ENCODE peak calls at places on chromosomes 5 and 9, in eight cellular contexts. One of them, this sample, is unnamed.

GRCh38 chr9:69580582-69580945 is 91.6 kb downstream of the APBA1 start:
- ATAC-seq in HCT116: no peak
- ATAC-seq in GM23338: no peak
- ATAC-seq in HepG2: peak; percentile 65
- ATAC-seq in GM12878: no peak
- ATAC-seq in Panc1: no peak
- ATAC-seq in upper lobe of left lung: no peak
- ATAC-seq in K562: no peak
- ATAC-seq in this sample: no peak

GRCh38 chr5:134530375-134531077 is 5.1 kb downstream of the JADE2 start:
- ATAC-seq in HCT116: no peak
- ATAC-seq in GM23338: no peak
- ATAC-seq in HepG2: no peak
- ATAC-seq in GM12878: no peak
- ATAC-seq in Panc1: no peak
- ATAC-seq in upper lobe of left lung: no peak
- ATAC-seq in K562: no peak
- ATAC-seq in this sample: no peak

GRCh38 chr9:130215341-130216119 is 43.3 kb downstream of the NCS1 start:
- ATAC-seq in HCT116: no peak
- ATAC-seq in GM23338: no peak
- ATAC-seq in HepG2: no peak
- ATAC-seq in GM12878: no peak
- ATAC-seq in Panc1: no peak
- ATAC-seq in upper lobe of left lung: no peak
- ATAC-seq in K562: no peak
- ATAC-seq in this sample: peak; percentile 77

GRCh38 chr5:16853511-16853910 is 82.6 kb downstream of the MYO10 start:
- ATAC-seq in HCT116: no peak
- ATAC-seq in GM23338: no peak
- ATAC-seq in HepG2: no peak
- ATAC-seq in GM12878: peak; percentile 22
- ATAC-seq in Panc1: no peak
- ATAC-seq in upper lobe of left lung: no peak
- ATAC-seq in K562: no peak
- ATAC-seq in this sample: no peak

GRCh38 chr5:178416919-178417318 is 173.3 kb downstream of the COL23A1 start:
- ATAC-seq in HCT116: no peak
- ATAC-seq in GM23338: no peak
- ATAC-seq in HepG2: no peak
- ATAC-seq in GM12878: no peak
- ATAC-seq in Panc1: peak; percentile 79
- ATAC-seq in upper lobe of left lung: no peak
- ATAC-seq in K562: no peak
- ATAC-seq in this sample: no peak

GRCh38 chr9:5013379-5013778 is 28.3 kb downstream of the JAK2 start:
- ATAC-seq in HCT116: no peak
- ATAC-seq in GM23338: no peak
- ATAC-seq in HepG2: no peak
- ATAC-seq in GM12878: no peak
- ATAC-seq in Panc1: no peak
- ATAC-seq in upper lobe of left lung: peak; percentile 38
- ATAC-seq in K562: no peak
- ATAC-seq in this sample: peak; percentile 82

GRCh38 chr9:133825555-133826198 is 87.5 kb upstream of the SARDH start:
- ATAC-seq in HCT116: no peak
- ATAC-seq in GM23338: peak; percentile 11
- ATAC-seq in HepG2: no peak
- ATAC-seq in GM12878: no peak
- ATAC-seq in Panc1: no peak
- ATAC-seq in upper lobe of left lung: no peak
- ATAC-seq in K562: peak; percentile 44
- ATAC-seq in this sample: no peak

GRCh38 chr9:17969232-17969631 is 390.4 kb downstream of the SH3GL2 start:
- ATAC-seq in HCT116: no peak
- ATAC-seq in GM23338: no peak
- ATAC-seq in HepG2: no peak
- ATAC-seq in GM12878: no peak
- ATAC-seq in Panc1: no peak
- ATAC-seq in upper lobe of left lung: no peak
- ATAC-seq in K562: no peak
- ATAC-seq in this sample: no peak

GRCh38 chr9:33320568-33321261 is 30.4 kb downstream of the NFX1 start:
- ATAC-seq in HCT116: no peak
- ATAC-seq in GM23338: no peak
- ATAC-seq in HepG2: no peak
- ATAC-seq in GM12878: no peak
- ATAC-seq in Panc1: no peak
- ATAC-seq in upper lobe of left lung: peak; percentile 61
- ATAC-seq in K562: no peak
- ATAC-seq in this sample: peak; percentile 89

GRCh38 chr5:163041254-163041653 is 396.1 kb upstream of the CCNG1 start:
- ATAC-seq in HCT116: no peak
- ATAC-seq in GM23338: no peak
- ATAC-seq in HepG2: no peak
- ATAC-seq in GM12878: no peak
- ATAC-seq in Panc1: no peak
- ATAC-seq in upper lobe of left lung: no peak
- ATAC-seq in K562: no peak
- ATAC-seq in this sample: no peak

GRCh38 chr5:75824323-75824722 is 107.1 kb upstream of the POC5 start:
- ATAC-seq in HCT116: no peak
- ATAC-seq in GM23338: no peak
- ATAC-seq in HepG2: no peak
- ATAC-seq in GM12878: peak; percentile 73
- ATAC-seq in Panc1: no peak
- ATAC-seq in upper lobe of left lung: no peak
- ATAC-seq in K562: no peak
- ATAC-seq in this sample: no peak

GRCh38 chr9:107142896-107143603 is 140.0 kb upstream of the RAD23B start:
- ATAC-seq in HCT116: no peak
- ATAC-seq in GM23338: no peak
- ATAC-seq in HepG2: no peak
- ATAC-seq in GM12878: no peak
- ATAC-seq in Panc1: no peak
- ATAC-seq in upper lobe of left lung: no peak
- ATAC-seq in K562: no peak
- ATAC-seq in this sample: no peak

GRCh38 chr9:94839398-94839797 is 112.9 kb downstream of the AOPEP start:
- ATAC-seq in HCT116: no peak
- ATAC-seq in GM23338: no peak
- ATAC-seq in HepG2: no peak
- ATAC-seq in GM12878: peak; percentile 70
- ATAC-seq in Panc1: no peak
- ATAC-seq in upper lobe of left lung: no peak
- ATAC-seq in K562: no peak
- ATAC-seq in this sample: no peak

GRCh38 chr5:82351754-82352145 is 73.6 kb upstream of the RPS23 start:
- ATAC-seq in HCT116: peak; percentile 75
- ATAC-seq in GM23338: peak; percentile 65
- ATAC-seq in HepG2: peak; percentile 88
- ATAC-seq in GM12878: peak; percentile 90
- ATAC-seq in Panc1: peak; percentile 93
- ATAC-seq in upper lobe of left lung: peak; percentile 88
- ATAC-seq in K562: peak; percentile 86
- ATAC-seq in this sample: peak; percentile 73

GRCh38 chr5:149498724-149499336 is 52.4 kb downstream of the CSNK1A1 start:
- ATAC-seq in HCT116: no peak
- ATAC-seq in GM23338: peak; percentile 59
- ATAC-seq in HepG2: no peak
- ATAC-seq in GM12878: no peak
- ATAC-seq in Panc1: no peak
- ATAC-seq in upper lobe of left lung: no peak
- ATAC-seq in K562: no peak
- ATAC-seq in this sample: no peak

GRCh38 chr5:132420706-132421272 is 51.3 kb downstream of the SLC22A5 start:
- ATAC-seq in HCT116: no peak
- ATAC-seq in GM23338: no peak
- ATAC-seq in HepG2: no peak
- ATAC-seq in GM12878: peak; percentile 60
- ATAC-seq in Panc1: no peak
- ATAC-seq in upper lobe of left lung: peak; percentile 47
- ATAC-seq in K562: no peak
- ATAC-seq in this sample: no peak

GRCh38 chr9:15606667-15607472 is 54.0 kb downstream of the CCDC171 start:
- ATAC-seq in HCT116: peak; percentile 42
- ATAC-seq in GM23338: no peak
- ATAC-seq in HepG2: no peak
- ATAC-seq in GM12878: peak; percentile 73
- ATAC-seq in Panc1: no peak
- ATAC-seq in upper lobe of left lung: no peak
- ATAC-seq in K562: peak; percentile 57
- ATAC-seq in this sample: no peak

GRCh38 chr5:180869587-180869986 is 8.5 kb upstream of the ZFP62 start:
- ATAC-seq in HCT116: no peak
- ATAC-seq in GM23338: no peak
- ATAC-seq in HepG2: no peak
- ATAC-seq in GM12878: no peak
- ATAC-seq in Panc1: no peak
- ATAC-seq in upper lobe of left lung: no peak
- ATAC-seq in K562: no peak
- ATAC-seq in this sample: peak; percentile 92

GRCh38 chr5:132267931-132268501 is 10.5 kb downstream of the PDLIM4 start:
- ATAC-seq in HCT116: no peak
- ATAC-seq in GM23338: no peak
- ATAC-seq in HepG2: no peak
- ATAC-seq in GM12878: peak; percentile 35
- ATAC-seq in Panc1: no peak
- ATAC-seq in upper lobe of left lung: no peak
- ATAC-seq in K562: no peak
- ATAC-seq in this sample: no peak

GRCh38 chr5:75055727-75056144 is 3.4 kb upstream of the GCNT4 start:
- ATAC-seq in HCT116: no peak
- ATAC-seq in GM23338: peak; percentile 11
- ATAC-seq in HepG2: no peak
- ATAC-seq in GM12878: no peak
- ATAC-seq in Panc1: no peak
- ATAC-seq in upper lobe of left lung: no peak
- ATAC-seq in K562: no peak
- ATAC-seq in this sample: no peak

GRCh38 chr5:104111622-104112021 is 549.0 kb upstream of the NUDT12 start:
- ATAC-seq in HCT116: no peak
- ATAC-seq in GM23338: no peak
- ATAC-seq in HepG2: no peak
- ATAC-seq in GM12878: no peak
- ATAC-seq in Panc1: no peak
- ATAC-seq in upper lobe of left lung: no peak
- ATAC-seq in K562: no peak
- ATAC-seq in this sample: no peak

GRCh38 chr9:113219972-113220371 is 1.1 kb downstream of the FKBP15 start:
- ATAC-seq in HCT116: no peak
- ATAC-seq in GM23338: no peak
- ATAC-seq in HepG2: no peak
- ATAC-seq in GM12878: peak; percentile 78
- ATAC-seq in Panc1: no peak
- ATAC-seq in upper lobe of left lung: no peak
- ATAC-seq in K562: no peak
- ATAC-seq in this sample: no peak

GRCh38 chr5:157290156-157290980 is 24.4 kb downstream of the CYFIP2 start:
- ATAC-seq in HCT116: peak; percentile 74
- ATAC-seq in GM23338: no peak
- ATAC-seq in HepG2: peak; percentile 58
- ATAC-seq in GM12878: no peak
- ATAC-seq in Panc1: no peak
- ATAC-seq in upper lobe of left lung: no peak
- ATAC-seq in K562: no peak
- ATAC-seq in this sample: no peak

GRCh38 chr9:14151451-14151850 is 162.5 kb downstream of the NFIB start:
- ATAC-seq in HCT116: no peak
- ATAC-seq in GM23338: no peak
- ATAC-seq in HepG2: no peak
- ATAC-seq in GM12878: no peak
- ATAC-seq in Panc1: no peak
- ATAC-seq in upper lobe of left lung: no peak
- ATAC-seq in K562: no peak
- ATAC-seq in this sample: no peak

GRCh38 chr5:95891499-95891898 is 69.0 kb upstream of the GLRX start:
- ATAC-seq in HCT116: no peak
- ATAC-seq in GM23338: no peak
- ATAC-seq in HepG2: no peak
- ATAC-seq in GM12878: no peak
- ATAC-seq in Panc1: no peak
- ATAC-seq in upper lobe of left lung: no peak
- ATAC-seq in K562: no peak
- ATAC-seq in this sample: no peak

GRCh38 chr9:71768388-71769174 is at the start of gene CEMIP2:
- ATAC-seq in HCT116: peak; percentile 82
- ATAC-seq in GM23338: peak; percentile 77
- ATAC-seq in HepG2: peak; percentile 87
- ATAC-seq in GM12878: peak; percentile 93
- ATAC-seq in Panc1: peak; percentile 92
- ATAC-seq in upper lobe of left lung: peak; percentile 94
- ATAC-seq in K562: peak; percentile 93
- ATAC-seq in this sample: peak; percentile 90
- TF ChIP-seq POLR2AphosphoS5 in HCT116: peak; percentile 85
- TF ChIP-seq POLR2AphosphoS5 in GM23338: peak; percentile 77
- TF ChIP-seq POLR2AphosphoS5 in HepG2: peak; percentile 92
- TF ChIP-seq POLR2AphosphoS5 in GM12878: peak; percentile 47
- TF ChIP-seq POLR2AphosphoS5 in Panc1: peak; percentile 75
- TF ChIP-seq POLR2AphosphoS5 in upper lobe of left lung: peak; percentile 96
- TF ChIP-seq POLR2AphosphoS5 in K562: peak; percentile 56
- TF ChIP-seq POLR2AphosphoS5 in this sample: peak; percentile 89

GRCh38 chr5:42993516-42994284 is 46.4 kb downstream of the ANXA2R start:
- ATAC-seq in HCT116: no peak
- ATAC-seq in GM23338: no peak
- ATAC-seq in HepG2: no peak
- ATAC-seq in GM12878: peak; percentile 24
- ATAC-seq in Panc1: no peak
- ATAC-seq in upper lobe of left lung: peak; percentile 51
- ATAC-seq in K562: peak; percentile 38
- ATAC-seq in this sample: no peak
- TF ChIP-seq POLR2AphosphoS5 in HCT116: no peak
- TF ChIP-seq POLR2AphosphoS5 in GM23338: no peak
- TF ChIP-seq POLR2AphosphoS5 in HepG2: no peak
- TF ChIP-seq POLR2AphosphoS5 in GM12878: peak; percentile 15
- TF ChIP-seq POLR2AphosphoS5 in Panc1: no peak
- TF ChIP-seq POLR2AphosphoS5 in upper lobe of left lung: peak; percentile 28
- TF ChIP-seq POLR2AphosphoS5 in K562: peak; percentile 25
- TF ChIP-seq POLR2AphosphoS5 in this sample: no peak

GRCh38 chr9:136662656-136663310 is at the start of gene EGFL7:
- ATAC-seq in HCT116: no peak
- ATAC-seq in GM23338: no peak
- ATAC-seq in HepG2: no peak
- ATAC-seq in GM12878: no peak
- ATAC-seq in Panc1: no peak
- ATAC-seq in upper lobe of left lung: no peak
- ATAC-seq in K562: peak; percentile 68
- ATAC-seq in this sample: peak; percentile 48
- TF ChIP-seq POLR2AphosphoS5 in HCT116: no peak
- TF ChIP-seq POLR2AphosphoS5 in GM23338: no peak
- TF ChIP-seq POLR2AphosphoS5 in HepG2: no peak
- TF ChIP-seq POLR2AphosphoS5 in GM12878: no peak
- TF ChIP-seq POLR2AphosphoS5 in Panc1: no peak
- TF ChIP-seq POLR2AphosphoS5 in upper lobe of left lung: peak; percentile 97
- TF ChIP-seq POLR2AphosphoS5 in K562: peak; percentile 89
- TF ChIP-seq POLR2AphosphoS5 in this sample: peak; percentile 75

DNA sequence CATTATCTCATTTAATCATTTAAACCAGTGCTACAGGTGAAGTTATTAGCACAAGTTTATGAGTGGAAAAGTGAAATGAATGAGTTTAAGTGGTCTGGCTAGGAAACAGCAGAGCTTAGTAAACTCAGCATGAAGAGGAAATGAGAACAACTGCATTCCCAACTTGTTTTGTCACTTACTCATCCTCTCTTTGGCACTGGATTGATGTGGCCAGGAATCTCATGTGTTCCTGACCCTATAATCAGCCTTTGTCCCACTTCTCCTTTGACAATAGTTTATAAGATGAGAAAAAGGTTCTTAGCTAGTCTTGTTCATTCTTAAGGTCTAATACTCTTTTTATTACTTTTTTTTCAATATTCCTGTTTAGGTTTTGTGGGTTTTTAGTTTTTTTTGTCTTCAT is 559.2 kb upstream of the TLE4 start:
- ATAC-seq in HCT116: no peak
- ATAC-seq in GM23338: no peak
- ATAC-seq in HepG2: no peak
- ATAC-seq in GM12878: no peak
- ATAC-seq in Panc1: no peak
- ATAC-seq in upper lobe of left lung: no peak
- ATAC-seq in K562: no peak
- ATAC-seq in this sample: no peak
- TF ChIP-seq POLR2AphosphoS5 in HCT116: no peak
- TF ChIP-seq POLR2AphosphoS5 in GM23338: no peak
- TF ChIP-seq POLR2AphosphoS5 in HepG2: no peak
- TF ChIP-seq POLR2AphosphoS5 in GM12878: no peak
- TF ChIP-seq POLR2AphosphoS5 in Panc1: no peak
- TF ChIP-seq POLR2AphosphoS5 in upper lobe of left lung: no peak
- TF ChIP-seq POLR2AphosphoS5 in K562: no peak
- TF ChIP-seq POLR2AphosphoS5 in this sample: no peak

This sample was measured in gastroesophageal sphincter.